ENCODE peak calls at places on chromosome 6, in four cellular contexts. E is activated B cell treated with CpG ODN at 0.5 μM for 24 hours, A is retina, D is pancreas. Y is an unnamed sample.
A peak's percentile ranks its signal among the peaks of the same experiment; 100 is the strongest.

GRCh38 chr6:87257565-87257964 is 64.8 kb upstream of the SMIM8 start:
- DNase-seq in A (no peak), D (no peak), E (no peak), Y (no peak)

GRCh38 chr6:36676142-36677058 is 2.1 kb upstream of the CDKN1A start:
- DNase-seq in E (no peak), A (no peak), D (peak; percentile 63), Y (no peak)

GRCh38 chr6:99119109-99120031 is 171.6 kb upstream of the FBXL4 start:
- DNase-seq in D (no peak), A (peak; percentile 56), E (no peak), Y (no peak)

GRCh38 chr6:116359835-116360234 is 10.9 kb upstream of the DSE start:
- DNase-seq in A (no peak), D (no peak), E (no peak), Y (no peak)

GRCh38 chr6:157125531-157125930 is 197.8 kb downstream of the TMEM242 start:
- DNase-seq in D (no peak), E (no peak), A (no peak), Y (no peak)

GRCh38 chr6:7234547-7234946 is 78.5 kb downstream of the SSR1 start:
- DNase-seq in E (no peak), D (no peak), A (no peak), Y (no peak)

GRCh38 chr6:56927538-56928453 is 27.1 kb upstream of the BEND6 start:
- DNase-seq in A (no peak), E (no peak), D (no peak), Y (no peak)

GRCh38 chr6:139912735-139913400 is 538.4 kb upstream of the CITED2 start:
- DNase-seq in D (no peak), E (no peak), A (no peak), Y (no peak)

GRCh38 chr6:142680308-142680707 is 264.7 kb downstream of the HIVEP2 start:
- DNase-seq in D (no peak), E (no peak), A (no peak), Y (no peak)

GRCh38 chr6:12296255-12296573 is 6.1 kb downstream of the EDN1 start:
- DNase-seq in A (no peak), E (no peak), D (no peak), Y (peak; percentile 87)

GRCh38 chr6:87165169-87165568 is 9.8 kb downstream of the ZNF292 start:
- DNase-seq in E (no peak), A (no peak), D (no peak), Y (no peak)

GRCh38 chr6:7681449-7681848 is 44.5 kb upstream of the BMP6 start:
- DNase-seq in A (no peak), D (no peak), E (no peak), Y (no peak)

GRCh38 chr6:12555267-12555666 is 161.3 kb upstream of the PHACTR1 start:
- DNase-seq in A (no peak), E (no peak), D (no peak), Y (no peak)

GRCh38 chr6:158879180-158879579 is 60.0 kb upstream of the EZR start:
- DNase-seq in A (no peak), E (no peak), D (no peak), Y (no peak)

GRCh38 chr6:84866715-84867114 is 102.3 kb upstream of the TBX18 start:
- DNase-seq in A (no peak), E (no peak), D (no peak), Y (no peak)

GRCh38 chr6:141682391-141682790 is 450.3 kb upstream of the GJE1 start:
- DNase-seq in D (no peak), A (no peak), E (no peak), Y (no peak)

GRCh38 chr6:2220154-2220553 is 25.3 kb downstream of the GMDS start:
- DNase-seq in A (no peak), D (no peak), E (no peak), Y (no peak)

GRCh38 chr6:137707590-137708360 is 159.3 kb upstream of the TNFAIP3 start:
- DNase-seq in D (no peak), A (peak; percentile 73), E (peak; percentile 27), Y (peak; percentile 88)

GRCh38 chr6:101876431-101876830 is 482.9 kb downstream of the GRIK2 start:
- DNase-seq in E (no peak), D (no peak), A (peak; percentile 9), Y (no peak)

GRCh38 chr6:113352029-113352801 is 504.9 kb upstream of the MARCKS start:
- DNase-seq in A (no peak), D (no peak), E (no peak), Y (peak; percentile 90)

GRCh38 chr6:31005249-31006020 is 4.8 kb upstream of the MUC22 start:
- DNase-seq in D (no peak), E (no peak), A (no peak), Y (no peak)

GRCh38 chr6:35216412-35216732 is 2.6 kb downstream of the SCUBE3 start:
- DNase-seq in A (no peak), E (no peak), D (no peak), Y (no peak)

GRCh38 chr6:166343157-166343502 is 785 bp upstream of the SFT2D1 start:
- DNase-seq in E (no peak), D (no peak), A (no peak), Y (no peak)

GRCh38 chr6:45417461-45417860 is 39.7 kb upstream of the SUPT3H start:
- DNase-seq in A (no peak), E (no peak), D (no peak), Y (no peak)

GRCh38 chr6:82251942-82252341 is 4.4 kb upstream of the IBTK start:
- DNase-seq in E (no peak), A (no peak), D (no peak), Y (peak; percentile 40)

GRCh38 chr6:132007474-132008190 is 56.5 kb upstream of the CCN2 start:
- DNase-seq in D (no peak), E (no peak), A (no peak), Y (no peak)

GRCh38 chr6:85641522-85641915 is 1.2 kb downstream of the SYNCRIP start:
- DNase-seq in E (no peak), A (no peak), D (no peak), Y (no peak)

GRCh38 chr6:43229803-43230239 is 540 bp upstream of the DNPH1 start:
- DNase-seq in A (no peak), E (no peak), D (no peak), Y (no peak)

GRCh38 chr6:123806561-123806960 is 2.9 kb downstream of the NKAIN2 start:
- DNase-seq in A (no peak), D (no peak), E (no peak), Y (no peak)

GRCh38 chr6:68968301-68968649 is 333.2 kb downstream of the ADGRB3 start:
- DNase-seq in E (no peak), D (no peak), A (no peak), Y (no peak)

GRCh38 chr6:56188429-56188828 is 59.0 kb downstream of the COL21A1 start:
- DNase-seq in D (no peak), E (no peak), A (no peak), Y (no peak)

GRCh38 chr6:135088818-135089809 is 34.5 kb upstream of the HBS1L start:
- DNase-seq in E (no peak), D (no peak), A (peak; percentile 2), Y (no peak)

GRCh38 chr6:161630674-161631073 is 356.8 kb upstream of the AGPAT4 start:
- DNase-seq in A (no peak), D (no peak), E (no peak), Y (no peak)

GRCh38 chr6:169803291-169803811 is 51.9 kb downstream of the ERMARD start:
- DNase-seq in D (no peak), A (no peak), E (no peak), Y (no peak)